ENCODE peak calls at places on chromosomes 5 and 9, in nine cellular contexts. One of them, this sample, is unnamed.
A peak's percentile ranks its signal among the peaks of the same experiment; 100 is the strongest.

GRCh38 chr5:39117401-39117800 is 43.2 kb upstream of the RICTOR start:
- DNase-seq in AG04450: no peak
- DNase-seq in ecto neural progenitor cell: no peak
- DNase-seq in body of pancreas: no peak
- DNase-seq in NCI-H446 treated with DMSO at 0.1 percent for 48 hours: no peak
- DNase-seq in H9: no peak
- DNase-seq in NCI-H1930: no peak
- DNase-seq in activated T-helper 9 cell treated with anti-CD3 and anti-CD28 coated beads, Interleukin-2, amount 50 U/mL, for 16 hours: no peak
- DNase-seq in CD4-positive, CD25-positive, alpha-beta regulatory T cell: no peak
- DNase-seq in this sample: no peak

GRCh38 chr5:179974281-179974945 is 66.7 kb upstream of the TBC1D9B start:
- DNase-seq in ecto neural progenitor cell: no peak
- DNase-seq in body of pancreas: no peak
- DNase-seq in CD4-positive, CD25-positive, alpha-beta regulatory T cell: no peak
- DNase-seq in AG04450: no peak
- DNase-seq in H9: no peak
- DNase-seq in NCI-H446 treated with DMSO at 0.1 percent for 48 hours: peak; percentile 40
- DNase-seq in NCI-H1930: no peak
- DNase-seq in activated T-helper 9 cell treated with anti-CD3 and anti-CD28 coated beads, Interleukin-2, amount 50 U/mL, for 16 hours: no peak
- DNase-seq in this sample: no peak

GRCh38 chr5:9062873-9063272 is 483.0 kb downstream of the SEMA5A start:
- DNase-seq in ecto neural progenitor cell: no peak
- DNase-seq in H9: no peak
- DNase-seq in activated T-helper 9 cell treated with anti-CD3 and anti-CD28 coated beads, Interleukin-2, amount 50 U/mL, for 16 hours: no peak
- DNase-seq in CD4-positive, CD25-positive, alpha-beta regulatory T cell: no peak
- DNase-seq in NCI-H1930: no peak
- DNase-seq in body of pancreas: no peak
- DNase-seq in AG04450: no peak
- DNase-seq in NCI-H446 treated with DMSO at 0.1 percent for 48 hours: no peak
- DNase-seq in this sample: no peak

GRCh38 chr5:172412724-172413260 is 41.5 kb downstream of the SH3PXD2B start:
- DNase-seq in H9: no peak
- DNase-seq in body of pancreas: peak; percentile 56
- DNase-seq in activated T-helper 9 cell treated with anti-CD3 and anti-CD28 coated beads, Interleukin-2, amount 50 U/mL, for 16 hours: no peak
- DNase-seq in NCI-H1930: no peak
- DNase-seq in AG04450: peak; percentile 65
- DNase-seq in CD4-positive, CD25-positive, alpha-beta regulatory T cell: no peak
- DNase-seq in ecto neural progenitor cell: no peak
- DNase-seq in NCI-H446 treated with DMSO at 0.1 percent for 48 hours: no peak
- DNase-seq in this sample: no peak

GRCh38 chr5:10355071-10355889 is 1.8 kb downstream of the MARCHF6 start:
- DNase-seq in CD4-positive, CD25-positive, alpha-beta regulatory T cell: peak; percentile 30
- DNase-seq in ecto neural progenitor cell: no peak
- DNase-seq in body of pancreas: no peak
- DNase-seq in H9: no peak
- DNase-seq in NCI-H446 treated with DMSO at 0.1 percent for 48 hours: no peak
- DNase-seq in activated T-helper 9 cell treated with anti-CD3 and anti-CD28 coated beads, Interleukin-2, amount 50 U/mL, for 16 hours: no peak
- DNase-seq in NCI-H1930: no peak
- DNase-seq in AG04450: no peak
- DNase-seq in this sample: no peak

GRCh38 chr5:87551807-87552377 is 139.2 kb upstream of the CCNH start:
- DNase-seq in activated T-helper 9 cell treated with anti-CD3 and anti-CD28 coated beads, Interleukin-2, amount 50 U/mL, for 16 hours: no peak
- DNase-seq in CD4-positive, CD25-positive, alpha-beta regulatory T cell: no peak
- DNase-seq in H9: no peak
- DNase-seq in body of pancreas: no peak
- DNase-seq in NCI-H1930: no peak
- DNase-seq in NCI-H446 treated with DMSO at 0.1 percent for 48 hours: no peak
- DNase-seq in AG04450: no peak
- DNase-seq in ecto neural progenitor cell: no peak
- DNase-seq in this sample: no peak

GRCh38 chr5:37823433-37824152 is 16.2 kb downstream of the GDNF start:
- DNase-seq in NCI-H446 treated with DMSO at 0.1 percent for 48 hours: no peak
- DNase-seq in ecto neural progenitor cell: no peak
- DNase-seq in H9: no peak
- DNase-seq in CD4-positive, CD25-positive, alpha-beta regulatory T cell: no peak
- DNase-seq in body of pancreas: no peak
- DNase-seq in AG04450: no peak
- DNase-seq in NCI-H1930: no peak
- DNase-seq in activated T-helper 9 cell treated with anti-CD3 and anti-CD28 coated beads, Interleukin-2, amount 50 U/mL, for 16 hours: no peak
- DNase-seq in this sample: no peak

GRCh38 chr9:6910032-6910431 is 152.3 kb downstream of the KDM4C start:
- DNase-seq in CD4-positive, CD25-positive, alpha-beta regulatory T cell: no peak
- DNase-seq in activated T-helper 9 cell treated with anti-CD3 and anti-CD28 coated beads, Interleukin-2, amount 50 U/mL, for 16 hours: no peak
- DNase-seq in ecto neural progenitor cell: no peak
- DNase-seq in H9: no peak
- DNase-seq in NCI-H446 treated with DMSO at 0.1 percent for 48 hours: peak; percentile 19
- DNase-seq in NCI-H1930: no peak
- DNase-seq in body of pancreas: no peak
- DNase-seq in AG04450: no peak
- DNase-seq in this sample: no peak

GRCh38 chr9:119677811-119678530 is 308.7 kb upstream of the BRINP1 start:
- DNase-seq in NCI-H446 treated with DMSO at 0.1 percent for 48 hours: peak; percentile 71
- DNase-seq in ecto neural progenitor cell: no peak
- DNase-seq in NCI-H1930: no peak
- DNase-seq in H9: no peak
- DNase-seq in activated T-helper 9 cell treated with anti-CD3 and anti-CD28 coated beads, Interleukin-2, amount 50 U/mL, for 16 hours: no peak
- DNase-seq in AG04450: no peak
- DNase-seq in CD4-positive, CD25-positive, alpha-beta regulatory T cell: no peak
- DNase-seq in body of pancreas: no peak
- DNase-seq in this sample: no peak

GRCh38 chr9:78189461-78189860 is 46.4 kb upstream of the CEP78 start:
- DNase-seq in H9: no peak
- DNase-seq in ecto neural progenitor cell: no peak
- DNase-seq in body of pancreas: no peak
- DNase-seq in NCI-H1930: no peak
- DNase-seq in NCI-H446 treated with DMSO at 0.1 percent for 48 hours: no peak
- DNase-seq in CD4-positive, CD25-positive, alpha-beta regulatory T cell: no peak
- DNase-seq in AG04450: no peak
- DNase-seq in activated T-helper 9 cell treated with anti-CD3 and anti-CD28 coated beads, Interleukin-2, amount 50 U/mL, for 16 hours: no peak
- DNase-seq in this sample: no peak

This sample was measured in T-cell.